ENCODE peak calls at places on chromosomes 7 and 10, in four cellular contexts. F is HCT116, E is GM12878, B is GM23338. K is an unnamed sample.

GRCh38 chr7:3207387-3207786 is 93.7 kb upstream of the SDK1 start:
- ATAC-seq in E (no peak), B (no peak), F (no peak), K (no peak)

GRCh38 chr10:93436577-93436976 is 45.6 kb downstream of the MYOF start:
- ATAC-seq in B (no peak), F (no peak), E (no peak), K (peak)

GRCh38 chr10:15395912-15396311 is 24.8 kb upstream of the FAM171A1 start:
- ATAC-seq in F (no peak), E (no peak), B (no peak), K (no peak)

GRCh38 chr10:4941540-4942330 is 21.5 kb upstream of the AKR1C1 start:
- ATAC-seq in F (no peak), B (no peak), E (no peak), K (peak)

GRCh38 chr10:111093741-111094380 is 17.0 kb downstream of the ADRA2A start:
- ATAC-seq in B (no peak), E (no peak), F (no peak), K (no peak)

GRCh38 chr10:59283456-59284082 is 78.8 kb downstream of the FAM13C start:
- ATAC-seq in B (peak), E (no peak), F (no peak), K (no peak)

GRCh38 chr10:33153266-33153967 is 181.1 kb downstream of the NRP1 start:
- ATAC-seq in B (no peak), F (no peak), E (no peak), K (no peak)

GRCh38 chr10:55747244-55747643 is 613.8 kb downstream of the ZWINT start:
- ATAC-seq in F (no peak), E (no peak), B (peak), K (no peak)

GRCh38 chr7:12923971-12924370 is 236.5 kb downstream of the ARL4A start:
- ATAC-seq in E (no peak), F (no peak), B (no peak), K (no peak)

GRCh38 chr7:4286281-4286680 is 395.8 kb upstream of the FOXK1 start:
- ATAC-seq in F (no peak), B (peak), E (no peak), K (no peak)

GRCh38 chr7:101650579-101651081 is 21.5 kb upstream of the MYL10 start:
- ATAC-seq in E (no peak), B (no peak), F (no peak), K (no peak)

GRCh38 chr10:77586719-77587423 is 50.7 kb downstream of the KCNMA1 start:
- ATAC-seq in E (no peak), B (no peak), F (no peak), K (peak)

DNA sequence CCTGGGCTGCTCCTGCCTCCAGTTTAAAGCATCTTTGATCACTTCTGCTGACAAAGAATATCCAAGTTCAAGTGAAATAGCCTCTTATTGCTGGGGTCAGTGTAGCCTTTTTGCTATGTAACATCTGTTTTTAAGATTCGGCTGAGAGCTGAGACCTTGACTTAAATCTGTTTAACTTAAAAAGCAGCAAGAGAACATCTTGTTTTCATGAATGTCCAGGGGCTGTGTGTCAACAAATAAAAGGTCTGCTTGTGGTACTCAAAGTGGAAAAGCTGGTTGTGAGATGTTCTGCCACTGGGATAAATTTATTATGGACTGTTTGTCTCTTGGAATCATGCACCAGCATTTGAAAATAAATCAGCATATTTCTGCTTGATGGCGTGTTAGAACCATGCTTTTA is 73.2 kb downstream of the CALD1 start:
- ATAC-seq in B (no peak), E (no peak), F (no peak), K (no peak)
- TF ChIP-seq POLR2AphosphoS5 in B (no peak), E (no peak), F (no peak), K (peak)

GRCh38 chr10:3194871-3195270 is 22.3 kb upstream of the PITRM1 start:
- ATAC-seq in B (no peak), F (no peak), E (no peak), K (no peak)

GRCh38 chr10:3190817-3191216 is 18.2 kb upstream of the PITRM1 start:
- ATAC-seq in E (no peak), B (no peak), F (no peak), K (no peak)

GRCh38 chr10:3195286-3195685 is 22.7 kb upstream of the PITRM1 start:
- ATAC-seq in B (no peak), E (no peak), F (no peak), K (no peak)

GRCh38 chr10:3193751-3194150 is 21.2 kb upstream of the PITRM1 start:
- ATAC-seq in B (no peak), F (no peak), E (no peak), K (no peak)

DNA sequence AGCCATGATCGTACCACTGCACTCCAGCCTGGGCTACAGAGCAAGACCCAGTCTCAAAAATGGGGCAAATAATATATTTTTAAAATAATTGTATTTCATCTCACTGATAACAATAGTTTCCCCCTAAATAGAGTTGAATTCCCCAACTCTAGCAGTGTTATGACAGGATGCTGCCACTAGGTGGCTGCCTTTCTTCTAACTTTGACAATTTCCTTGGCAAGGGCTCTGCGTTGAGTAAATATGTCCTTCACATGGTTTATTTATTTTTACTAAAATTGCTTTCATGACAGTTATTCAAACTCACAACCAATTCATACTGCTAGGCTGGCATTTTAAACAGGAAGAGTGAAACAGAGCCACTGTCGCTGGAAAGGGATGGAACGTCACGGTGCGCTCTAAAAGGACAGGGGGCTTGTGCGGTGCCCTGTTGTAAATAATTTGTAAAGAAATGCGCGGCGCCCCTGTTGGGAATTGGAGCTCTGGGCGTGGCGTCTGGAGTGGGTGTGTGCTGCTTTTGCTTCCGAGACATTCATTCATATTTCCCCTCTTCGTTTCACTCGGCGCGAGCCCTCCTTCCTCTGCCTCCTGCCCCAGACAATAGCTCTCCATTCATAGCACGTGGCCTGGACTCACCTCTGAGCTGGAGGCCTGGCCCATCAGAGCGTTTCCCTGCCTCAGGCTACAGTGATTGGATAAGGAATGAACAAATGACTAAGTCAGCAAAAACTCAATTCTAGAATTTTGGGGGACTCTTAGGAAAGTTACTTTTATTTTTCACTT is 20.5 kb upstream of the PITRM1 start:
- ATAC-seq in E (peak), F (no peak), B (no peak), K (peak)
- TF ChIP-seq POLR2AphosphoS5 in E (no peak), F (no peak), B (no peak), K (peak)

GRCh38 chr7:151125459-151125834 is 39.2 kb downstream of the AGAP3 start:
- ATAC-seq in B (peak), E (no peak), F (no peak), K (peak)
- TF ChIP-seq POLR2AphosphoS5 in B (no peak), E (no peak), F (no peak), K (no peak)

GRCh38 chr7:144862612-144863319 is 26.9 kb upstream of the TPK1 start:
- ATAC-seq in E (no peak), B (no peak), F (no peak), K (no peak)

GRCh38 chr7:144853542-144853941 is 17.7 kb upstream of the TPK1 start:
- ATAC-seq in F (no peak), E (no peak), B (no peak), K (no peak)

GRCh38 chr7:144863320-144863647 is 27.4 kb upstream of the TPK1 start:
- ATAC-seq in E (no peak), B (no peak), F (no peak), K (no peak)

GRCh38 chr7:144854839-144855424 is 19.1 kb upstream of the TPK1 start:
- ATAC-seq in F (peak), B (peak), E (no peak), K (no peak)

DNA sequence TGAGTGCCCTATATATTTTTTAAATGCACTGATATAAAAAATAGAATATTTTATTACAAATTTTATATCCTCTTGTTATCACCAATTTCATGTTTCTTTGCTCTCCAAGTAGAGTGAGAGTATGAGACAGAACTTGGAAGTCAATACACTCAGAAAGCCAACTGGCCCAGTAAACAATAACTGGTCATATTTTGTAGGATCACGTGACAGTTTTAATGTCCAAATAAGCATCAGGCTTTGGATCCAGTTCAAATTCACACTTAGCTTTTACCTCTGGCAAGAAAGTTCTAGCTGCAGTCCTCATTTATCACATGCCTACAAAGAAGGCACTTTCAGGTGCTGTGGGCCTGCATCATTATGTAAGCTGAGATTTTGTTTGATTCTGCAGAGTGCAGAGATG is 21.6 kb upstream of the TPK1 start:
- ATAC-seq in B (no peak), E (no peak), F (no peak), K (no peak)
- TF ChIP-seq POLR2AphosphoS5 in B (no peak), E (no peak), F (no peak), K (no peak)

DNA sequence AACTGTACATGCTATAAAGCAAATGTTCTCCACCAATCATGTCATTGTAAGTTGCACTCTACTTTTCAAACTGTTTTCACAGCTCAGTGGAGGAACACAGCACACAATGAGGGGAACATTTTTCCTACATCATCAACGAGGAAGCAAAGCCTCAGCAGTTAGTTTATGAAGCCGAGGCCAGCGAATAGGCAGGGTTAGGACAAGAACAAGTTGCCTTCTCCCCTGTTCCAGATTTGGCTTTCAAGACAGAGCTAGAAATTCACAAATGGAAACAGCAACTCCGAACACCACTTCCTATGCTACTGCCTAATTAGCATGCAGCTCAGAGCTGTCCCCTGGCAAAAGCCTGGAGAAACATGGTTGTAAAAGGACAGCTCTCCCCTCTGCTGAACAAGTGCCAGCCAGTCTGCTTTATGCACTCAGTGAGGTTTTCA is 19.8 kb downstream of the ITGB8 start:
- ATAC-seq in B (peak), E (peak), F (no peak), K (peak)
- TF ChIP-seq POLR2AphosphoS5 in B (no peak), E (no peak), F (no peak), K (no peak)

DNA sequence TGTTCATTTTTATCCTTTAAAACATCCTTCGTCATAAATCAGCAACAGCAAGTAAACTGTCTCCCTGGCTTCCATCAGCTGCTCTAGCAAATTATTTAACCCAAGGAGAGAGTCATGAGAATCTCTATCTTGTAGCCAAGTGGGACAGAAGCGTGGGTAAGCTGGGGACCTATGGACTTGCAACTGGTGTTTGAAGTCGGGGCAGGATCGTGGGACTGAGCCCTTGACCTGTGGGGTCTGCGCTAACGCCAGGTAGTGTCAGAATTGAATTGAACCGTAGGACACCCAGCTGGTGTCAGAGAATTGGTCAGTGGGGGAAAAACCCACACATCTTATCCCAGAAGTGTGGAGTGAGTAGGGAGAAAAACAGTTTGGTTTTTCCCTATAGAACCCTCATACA is 13.4 kb downstream of the AIFM2 start:
- ATAC-seq in E (no peak), B (no peak), F (no peak), K (no peak)
- TF ChIP-seq POLR2AphosphoS5 in E (no peak), B (no peak), F (no peak), K (no peak)